ENCODE peak calls at places on chromosome 1, in seven cellular contexts. One of them, this sample, is unnamed.

GRCh38 chr1:235652364-235652763 is 2.8 kb upstream of the GNG4 start:
- DNase-seq in HepG2: no peak
- DNase-seq in H1: no peak
- DNase-seq in SK-N-SH: no peak
- DNase-seq in HCT116: no peak
- DNase-seq in K562: no peak
- DNase-seq in GM12878: no peak
- DNase-seq in this sample: no peak

GRCh38 chr1:184524248-184524647 is 137.4 kb downstream of the C1orf21 start:
- DNase-seq in HCT116: no peak
- DNase-seq in K562: no peak
- DNase-seq in SK-N-SH: no peak
- DNase-seq in H1: no peak
- DNase-seq in HepG2: no peak
- DNase-seq in GM12878: no peak
- DNase-seq in this sample: no peak

GRCh38 chr1:53575141-53575947 is 116.1 kb downstream of the DMRTB1 start:
- DNase-seq in HCT116: no peak
- DNase-seq in H1: no peak
- DNase-seq in K562: no peak
- DNase-seq in GM12878: no peak
- DNase-seq in HepG2: no peak
- DNase-seq in SK-N-SH: no peak
- DNase-seq in this sample: no peak

GRCh38 chr1:153936011-153936802 is 10.3 kb downstream of the DENND4B start:
- DNase-seq in K562: no peak
- DNase-seq in HepG2: no peak
- DNase-seq in GM12878: no peak
- DNase-seq in HCT116: no peak
- DNase-seq in SK-N-SH: peak; percentile 4
- DNase-seq in H1: no peak
- DNase-seq in this sample: no peak

GRCh38 chr1:81832573-81832972 is 31.8 kb downstream of the ADGRL2 start:
- DNase-seq in HepG2: no peak
- DNase-seq in H1: no peak
- DNase-seq in SK-N-SH: no peak
- DNase-seq in GM12878: no peak
- DNase-seq in HCT116: no peak
- DNase-seq in K562: no peak
- DNase-seq in this sample: no peak

GRCh38 chr1:147892216-147892615 is 10.4 kb upstream of the GJA8 start:
- DNase-seq in GM12878: no peak
- DNase-seq in HCT116: peak; percentile 18
- DNase-seq in HepG2: no peak
- DNase-seq in SK-N-SH: no peak
- DNase-seq in H1: no peak
- DNase-seq in K562: no peak
- DNase-seq in this sample: peak; percentile 76

GRCh38 chr1:58251415-58252073 is 295.0 kb downstream of the OMA1 start:
- DNase-seq in HCT116: peak; percentile 7
- DNase-seq in GM12878: no peak
- DNase-seq in SK-N-SH: peak; percentile 47
- DNase-seq in H1: no peak
- DNase-seq in K562: peak; percentile 53
- DNase-seq in HepG2: peak; percentile 18
- DNase-seq in this sample: no peak

GRCh38 chr1:208500379-208500778 is 256.2 kb upstream of the PLXNA2 start:
- DNase-seq in H1: no peak
- DNase-seq in HCT116: no peak
- DNase-seq in K562: no peak
- DNase-seq in GM12878: no peak
- DNase-seq in HepG2: no peak
- DNase-seq in SK-N-SH: peak; percentile 65
- DNase-seq in this sample: no peak

GRCh38 chr1:226098870-226099832 is 36.6 kb downstream of the H3-3A start:
- DNase-seq in GM12878: no peak
- DNase-seq in HepG2: no peak
- DNase-seq in SK-N-SH: no peak
- DNase-seq in K562: no peak
- DNase-seq in HCT116: no peak
- DNase-seq in H1: no peak
- DNase-seq in this sample: no peak

GRCh38 chr1:168615965-168616364 is 39.6 kb downstream of the XCL1 start:
- DNase-seq in SK-N-SH: no peak
- DNase-seq in HepG2: no peak
- DNase-seq in HCT116: no peak
- DNase-seq in H1: no peak
- DNase-seq in GM12878: no peak
- DNase-seq in K562: no peak
- DNase-seq in this sample: peak; percentile 53

GRCh38 chr1:31767225-31767624 is 3.1 kb upstream of the ADGRB2 start:
- DNase-seq in GM12878: no peak
- DNase-seq in K562: no peak
- DNase-seq in H1: no peak
- DNase-seq in HepG2: no peak
- DNase-seq in HCT116: no peak
- DNase-seq in SK-N-SH: no peak
- DNase-seq in this sample: no peak

GRCh38 chr1:12180315-12180714 is 13.5 kb downstream of the TNFRSF1B start:
- DNase-seq in HepG2: no peak
- DNase-seq in SK-N-SH: no peak
- DNase-seq in H1: no peak
- DNase-seq in HCT116: no peak
- DNase-seq in K562: no peak
- DNase-seq in GM12878: no peak
- DNase-seq in this sample: no peak

GRCh38 chr1:183267646-183268431 is 81.8 kb downstream of the LAMC2 start:
- DNase-seq in K562: no peak
- DNase-seq in HepG2: no peak
- DNase-seq in GM12878: no peak
- DNase-seq in SK-N-SH: peak; percentile 29
- DNase-seq in HCT116: no peak
- DNase-seq in H1: no peak
- DNase-seq in this sample: no peak

GRCh38 chr1:111719561-111720239 is 19.5 kb downstream of the INKA2 start:
- DNase-seq in SK-N-SH: no peak
- DNase-seq in H1: no peak
- DNase-seq in HCT116: no peak
- DNase-seq in HepG2: no peak
- DNase-seq in GM12878: no peak
- DNase-seq in K562: no peak
- DNase-seq in this sample: no peak

GRCh38 chr1:40907899-40908298 is 45.7 kb upstream of the CITED4 start:
- DNase-seq in H1: no peak
- DNase-seq in K562: no peak
- DNase-seq in HepG2: no peak
- DNase-seq in GM12878: no peak
- DNase-seq in SK-N-SH: no peak
- DNase-seq in HCT116: no peak
- DNase-seq in this sample: no peak

GRCh38 chr1:234231893-234232276 is 141.4 kb upstream of the COA6 start:
- DNase-seq in HCT116: no peak
- DNase-seq in SK-N-SH: no peak
- DNase-seq in H1: no peak
- DNase-seq in GM12878: no peak
- DNase-seq in K562: no peak
- DNase-seq in HepG2: no peak
- DNase-seq in this sample: no peak

GRCh38 chr1:204445860-204446412 is 34.3 kb upstream of the PPP1R15B start:
- DNase-seq in GM12878: no peak
- DNase-seq in K562: peak; percentile 77
- DNase-seq in HCT116: no peak
- DNase-seq in HepG2: peak; percentile 18
- DNase-seq in H1: peak; percentile 54
- DNase-seq in SK-N-SH: peak; percentile 63
- DNase-seq in this sample: peak; percentile 33

GRCh38 chr1:201309420-201309819 is 26.1 kb downstream of the PKP1 start:
- DNase-seq in GM12878: no peak
- DNase-seq in H1: peak; percentile 34
- DNase-seq in SK-N-SH: peak; percentile 90
- DNase-seq in HCT116: peak; percentile 39
- DNase-seq in HepG2: peak; percentile 80
- DNase-seq in K562: peak; percentile 85
- DNase-seq in this sample: peak; percentile 89

GRCh38 chr1:87669671-87670070 is 341.0 kb downstream of the LMO4 start:
- DNase-seq in H1: no peak
- DNase-seq in GM12878: no peak
- DNase-seq in HepG2: no peak
- DNase-seq in K562: no peak
- DNase-seq in SK-N-SH: no peak
- DNase-seq in HCT116: no peak
- DNase-seq in this sample: no peak

GRCh38 chr1:150650193-150650592 is 20.8 kb upstream of the ENSA start:
- DNase-seq in HepG2: no peak
- DNase-seq in GM12878: no peak
- DNase-seq in K562: no peak
- DNase-seq in SK-N-SH: no peak
- DNase-seq in H1: no peak
- DNase-seq in HCT116: no peak
- DNase-seq in this sample: no peak
- TF ChIP-seq JUND in HepG2: no peak
- TF ChIP-seq JUND in GM12878: no peak
- TF ChIP-seq JUND in K562: no peak
- TF ChIP-seq JUND in SK-N-SH: no peak
- TF ChIP-seq JUND in H1: no peak
- TF ChIP-seq JUND in HCT116: no peak
- TF ChIP-seq JUND in this sample: no peak

DNA sequence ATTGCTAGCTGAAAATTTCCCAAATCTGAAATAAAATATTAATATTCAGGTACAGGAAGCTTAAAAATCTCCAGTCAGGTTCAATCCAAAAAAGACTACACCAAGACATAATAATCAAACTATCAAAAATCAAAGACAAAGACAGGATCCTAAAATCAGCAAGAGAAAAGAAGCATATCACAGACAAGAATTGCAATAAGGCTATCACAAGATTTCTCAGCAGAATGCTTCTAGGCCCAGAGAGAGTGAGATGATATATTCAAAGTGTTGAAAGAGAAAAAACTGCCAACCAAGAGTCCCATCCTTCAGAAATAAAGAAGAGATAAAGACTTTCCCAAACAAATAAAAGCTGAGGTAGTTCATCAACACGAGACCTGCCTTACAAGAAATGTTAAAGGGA is 5.0 kb upstream of the SELP start:
- DNase-seq in HepG2: no peak
- DNase-seq in HCT116: no peak
- DNase-seq in SK-N-SH: no peak
- DNase-seq in H1: no peak
- DNase-seq in GM12878: no peak
- DNase-seq in K562: no peak
- DNase-seq in this sample: no peak
- TF ChIP-seq JUND in HepG2: no peak
- TF ChIP-seq JUND in HCT116: no peak
- TF ChIP-seq JUND in SK-N-SH: no peak
- TF ChIP-seq JUND in H1: no peak
- TF ChIP-seq JUND in GM12878: no peak
- TF ChIP-seq JUND in K562: no peak
- TF ChIP-seq JUND in this sample: no peak

GRCh38 chr1:85344256-85344694 is 67.8 kb upstream of the BCL10 start:
- DNase-seq in HCT116: no peak
- DNase-seq in K562: no peak
- DNase-seq in GM12878: no peak
- DNase-seq in H1: peak; percentile 86
- DNase-seq in HepG2: peak; percentile 44
- DNase-seq in SK-N-SH: peak; percentile 42
- DNase-seq in this sample: peak; percentile 16

GRCh38 chr1:85343612-85344255 is 67.3 kb upstream of the BCL10 start:
- DNase-seq in HCT116: no peak
- DNase-seq in H1: no peak
- DNase-seq in K562: no peak
- DNase-seq in GM12878: no peak
- DNase-seq in SK-N-SH: no peak
- DNase-seq in HepG2: peak; percentile 66
- DNase-seq in this sample: no peak

GRCh38 chr1:85343213-85343611 is 66.8 kb upstream of the BCL10 start:
- DNase-seq in SK-N-SH: no peak
- DNase-seq in K562: no peak
- DNase-seq in GM12878: no peak
- DNase-seq in HepG2: no peak
- DNase-seq in HCT116: no peak
- DNase-seq in H1: no peak
- DNase-seq in this sample: no peak

GRCh38 chr1:85340427-85340826 is 64.0 kb upstream of the BCL10 start:
- DNase-seq in K562: no peak
- DNase-seq in H1: no peak
- DNase-seq in GM12878: no peak
- DNase-seq in SK-N-SH: no peak
- DNase-seq in HCT116: no peak
- DNase-seq in HepG2: no peak
- DNase-seq in this sample: no peak

DNA sequence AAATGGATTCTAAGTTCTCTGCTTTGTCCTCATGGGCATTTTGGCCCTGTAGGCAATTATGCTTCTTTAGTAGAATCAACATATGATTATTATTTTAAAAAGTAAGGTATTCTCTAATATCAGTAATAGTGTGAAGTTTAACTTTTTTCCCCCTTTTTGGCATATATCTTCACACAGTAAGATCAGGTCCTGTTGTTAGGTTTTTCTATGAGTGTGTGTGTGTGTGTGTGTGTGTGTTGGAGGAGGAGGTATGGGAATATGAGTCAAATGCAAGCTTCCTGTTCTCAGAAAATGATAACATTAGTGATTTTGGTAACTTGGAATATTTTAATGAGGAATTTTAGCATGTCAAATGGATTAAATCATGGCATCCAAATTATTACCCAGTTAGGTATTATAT is 65.7 kb upstream of the BCL10 start:
- DNase-seq in K562: no peak
- DNase-seq in GM12878: no peak
- DNase-seq in HepG2: no peak
- DNase-seq in SK-N-SH: no peak
- DNase-seq in HCT116: no peak
- DNase-seq in H1: no peak
- DNase-seq in this sample: no peak
- TF ChIP-seq JUND in K562: no peak
- TF ChIP-seq JUND in GM12878: no peak
- TF ChIP-seq JUND in HepG2: no peak
- TF ChIP-seq JUND in SK-N-SH: peak; percentile 14
- TF ChIP-seq JUND in HCT116: no peak
- TF ChIP-seq JUND in H1: no peak
- TF ChIP-seq JUND in this sample: no peak

DNA sequence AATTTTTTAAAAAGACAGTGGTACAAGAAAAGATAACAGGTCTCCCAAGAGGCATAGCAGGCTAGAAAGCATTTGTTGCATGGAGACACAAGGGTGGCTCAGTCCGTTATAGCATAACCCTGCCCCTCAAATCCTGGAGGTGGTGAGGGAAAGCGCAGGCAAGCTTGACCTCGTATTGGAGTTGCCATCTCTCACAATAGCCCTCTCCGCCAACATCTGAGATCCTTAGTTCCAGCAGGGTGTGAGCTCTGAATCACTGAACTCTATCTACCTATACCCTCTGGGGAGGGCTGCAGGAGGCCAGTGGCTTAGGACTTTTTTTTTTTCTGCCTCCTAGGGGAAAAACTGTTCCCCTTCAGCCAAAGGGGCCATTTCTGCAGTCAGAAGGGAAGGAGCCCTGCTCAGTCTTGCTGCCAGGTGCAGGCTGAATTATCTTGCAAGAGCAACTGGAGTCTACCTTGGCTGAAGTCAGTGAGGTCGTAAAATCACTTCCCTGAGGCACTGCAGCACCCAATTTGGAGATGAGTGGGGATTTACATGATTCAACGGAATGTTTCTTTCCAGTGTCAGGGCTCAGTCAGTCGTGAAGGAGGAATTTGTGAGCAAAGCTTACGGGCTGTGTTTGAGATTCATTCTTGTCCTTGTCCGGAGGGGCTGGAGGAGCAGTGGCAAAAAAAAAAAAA is 17.2 kb upstream of the C8A start:
- DNase-seq in GM12878: no peak
- DNase-seq in SK-N-SH: no peak
- DNase-seq in K562: no peak
- DNase-seq in HepG2: no peak
- DNase-seq in HCT116: no peak
- DNase-seq in H1: no peak
- DNase-seq in this sample: no peak
- TF ChIP-seq JUND in GM12878: no peak
- TF ChIP-seq JUND in SK-N-SH: no peak
- TF ChIP-seq JUND in K562: no peak
- TF ChIP-seq JUND in HepG2: no peak
- TF ChIP-seq JUND in HCT116: no peak
- TF ChIP-seq JUND in H1: no peak
- TF ChIP-seq JUND in this sample: no peak

This sample was measured in T47D.